ENCODE peak calls at places on chromosomes 4 and X, in four cellular contexts. D is stimulated activated CD4-positive, alpha-beta T cell treated with anti-CD3 and anti-CD28 coated beads, Interleukin-4, amount 100 ng/mL, for 24 hours; M is ELF-1; V is WTC11. N is an unnamed sample.

GRCh38 chr4:123986268-123986798 is 589.7 kb downstream of the SPRY1 start:
- DNase-seq in D (no peak), M (no peak), V (no peak), N (peak; percentile 47)

GRCh38 chr4:109562457-109563237 is 2.6 kb downstream of the MCUB start:
- DNase-seq in D (no peak), M (no peak), V (no peak), N (no peak)

GRCh38 chr4:154559141-154559841 is 3.5 kb upstream of the FGB start:
- DNase-seq in D (no peak), M (peak; percentile 15), V (peak; percentile 17), N (peak; percentile 17)

GRCh38 chr4:154124539-154125255 is 335.8 kb upstream of the SFRP2 start:
- DNase-seq in D (no peak), M (no peak), V (no peak), N (no peak)

GRCh38 chrX:69305333-69306062 is 140.2 kb upstream of the PJA1 start:
- DNase-seq in D (no peak), M (peak; percentile 99), V (peak; percentile 55), N (no peak)

GRCh38 chr4:6695660-6696581 is 2.2 kb downstream of the S100P start:
- DNase-seq in D (peak; percentile 50), M (peak; percentile 87), V (no peak), N (no peak)

GRCh38 chr4:150152764-150153163 is 74.5 kb downstream of the DCLK2 start:
- DNase-seq in D (no peak), M (no peak), V (no peak), N (no peak)

GRCh38 chr4:95596676-95597075 is 47.9 kb upstream of the UNC5C start:
- DNase-seq in D (no peak), M (no peak), V (no peak), N (no peak)

GRCh38 chrX:74514384-74514783 is 93.1 kb downstream of the SLC16A2 start:
- DNase-seq in D (no peak), M (peak; percentile 59), V (peak; percentile 17), N (no peak)

GRCh38 chr4:156293657-156294297 is 340.1 kb upstream of the CTSO start:
- DNase-seq in D (no peak), M (no peak), V (no peak), N (peak; percentile 42)

GRCh38 chrX:68681443-68681941 is 34.0 kb downstream of the STARD8 start:
- DNase-seq in D (no peak), M (no peak), V (no peak), N (peak; percentile 32)

GRCh38 chr4:82661601-82662000 is 99.8 kb upstream of the TMEM150C start:
- DNase-seq in D (no peak), M (no peak), V (no peak), N (no peak)

GRCh38 chrX:1462596-1463251 is 10.0 kb upstream of the ASMTL start:
- DNase-seq in D (peak; percentile 80), M (no peak), V (no peak), N (peak; percentile 67)

N was measured in hepatic stellate cell.